ENCODE peak calls at places on chromosomes 16 and 17, in five cellular contexts. M is substantia nigra, Y is fibroblast of gingiva, U is iPS DF 19.7, X is PC-9. I is an unnamed sample.

GRCh38 chr17:44556114-44556853 is 1.0 kb upstream of the FZD2 start:
- DNase-seq in X (no peak), M (no peak), Y (peak; percentile 45), U (peak; percentile 94), I (peak; percentile 58)

GRCh38 chr16:1610071-1610840 is 1.6 kb downstream of the IFT140 start:
- DNase-seq in Y (peak; percentile 82), M (peak; percentile 65), U (peak; percentile 30), X (peak; percentile 97), I (peak; percentile 46)

GRCh38 chr17:6233856-6234255 is 163.7 kb downstream of the WSCD1 start:
- DNase-seq in Y (no peak), X (no peak), U (no peak), M (no peak), I (peak; percentile 24)

GRCh38 chr17:20922128-20922670 is 120.6 kb downstream of the USP22 start:
- DNase-seq in U (no peak), M (no peak), Y (peak; percentile 8), X (peak; percentile 18), I (no peak)

GRCh38 chr17:35540589-35541404 is 3.3 kb upstream of the SLFN12L start:
- DNase-seq in X (peak; percentile 3), Y (peak; percentile 7), U (no peak), M (no peak), I (peak; percentile 56)

GRCh38 chr17:28402224-28402630 is 3.8 kb downstream of the SLC46A1 start:
- DNase-seq in Y (no peak), X (no peak), M (no peak), U (peak; percentile 69), I (no peak)

GRCh38 chr17:1095853-1096675 is 83.7 kb downstream of the ABR start:
- DNase-seq in Y (no peak), M (no peak), X (no peak), U (no peak), I (no peak)

GRCh38 chr17:36546418-36547093 is 1.8 kb downstream of the GGNBP2 start:
- DNase-seq in U (no peak), Y (no peak), X (no peak), M (no peak), I (no peak)

GRCh38 chr16:89093602-89094251 is at the start of gene ACSF3:
- DNase-seq in M (peak; percentile 52), X (peak; percentile 59), Y (peak; percentile 59), U (no peak), I (no peak)

GRCh38 chr16:88781140-88782077 is 3.6 kb downstream of the PIEZO1 start:
- DNase-seq in X (no peak), M (no peak), U (no peak), Y (no peak), I (no peak)

GRCh38 chr16:13873835-13874438 is 46.0 kb upstream of the ERCC4 start:
- DNase-seq in U (peak; percentile 28), X (peak; percentile 10), Y (no peak), M (no peak), I (peak; percentile 11)

GRCh38 chr16:81841709-81842108 is 62.6 kb downstream of the PLCG2 start:
- DNase-seq in U (no peak), X (no peak), Y (no peak), M (no peak), I (no peak)

GRCh38 chr16:50476486-50477260 is 71.5 kb upstream of the NKD1 start:
- DNase-seq in M (no peak), X (no peak), U (no peak), Y (no peak), I (no peak)

GRCh38 chr17:7343250-7343649 is 6.9 kb downstream of the ACAP1 start:
- DNase-seq in U (no peak), M (no peak), Y (no peak), X (no peak), I (no peak)

GRCh38 chr16:73956592-73957495 is 339.8 kb upstream of the PSMD7 start:
- DNase-seq in X (peak; percentile 35), U (peak; percentile 15), M (peak; percentile 25), Y (peak; percentile 61), I (peak; percentile 59)

GRCh38 chr16:1922357-1922756 is 4.1 kb upstream of the HS3ST6 start:
- DNase-seq in X (no peak), U (no peak), Y (no peak), M (no peak), I (no peak)

GRCh38 chr17:48498168-48498840 is 32.5 kb downstream of the HOXB1 start:
- DNase-seq in M (no peak), Y (no peak), U (no peak), X (peak; percentile 44), I (no peak)

GRCh38 chr17:57701121-57701520 is 44.0 kb downstream of the CCDC182 start:
- DNase-seq in U (no peak), Y (no peak), X (no peak), M (no peak), I (no peak)

GRCh38 chr16:10979717-10980601 is 35.6 kb downstream of the CLEC16A start:
- DNase-seq in X (no peak), Y (no peak), U (no peak), M (peak; percentile 11), I (peak; percentile 69)

GRCh38 chr16:88697116-88697830 is 8.9 kb downstream of the RNF166 start:
- DNase-seq in X (no peak), Y (no peak), M (no peak), U (no peak), I (no peak)

GRCh38 chr17:69417545-69418483 is 3.3 kb downstream of the MAP2K6 start:
- DNase-seq in Y (no peak), U (no peak), X (no peak), M (no peak), I (no peak)

GRCh38 chr16:64162613-64163375 is 959.1 kb downstream of the CDH11 start:
- DNase-seq in U (no peak), Y (no peak), M (no peak), X (no peak), I (no peak)

GRCh38 chr17:70855401-70856054 is 686.2 kb downstream of the KCNJ2 start:
- DNase-seq in Y (peak; percentile 71), X (peak; percentile 5), M (no peak), U (no peak), I (no peak)

GRCh38 chr17:60086822-60087591 is 8.3 kb upstream of the HEATR6 start:
- DNase-seq in X (no peak), Y (peak; percentile 78), M (no peak), U (no peak), I (no peak)

GRCh38 chr16:12057276-12057675 is 80.7 kb downstream of the SNX29 start:
- DNase-seq in Y (peak; percentile 90), M (peak; percentile 16), X (no peak), U (no peak), I (peak; percentile 38)

GRCh38 chr17:82902972-82903874 is 63.4 kb upstream of the ZNF750 start:
- DNase-seq in U (no peak), M (no peak), Y (no peak), X (no peak), I (no peak)

GRCh38 chr17:81558941-81559806 is 7.0 kb upstream of the FAAP100 start:
- DNase-seq in X (no peak), Y (no peak), U (no peak), M (no peak), I (no peak)

GRCh38 chr17:58332720-58333395 is 4.3 kb upstream of the TSPOAP1 start:
- DNase-seq in M (no peak), X (no peak), Y (no peak), U (no peak), I (no peak)